ENCODE peak calls at places on chromosomes 4 and X, in seven cellular contexts. Q is effector memory CD8-positive, alpha-beta T cell; N is HuH-7.5; E is uterus; Z is activated CD8-positive, alpha-beta memory T cell treated with anti-CD3 and anti-CD28 coated beads for 24 hours; U is amygdala; O is anterior cingulate cortex. D is an unnamed sample.

GRCh38 chrX:48021026-48021900 is 14.5 kb downstream of the SPACA5 start:
- DNase-seq in Q (peak; percentile 80), N (peak; percentile 37), E (peak; percentile 74), Z (peak; percentile 91), U (peak; percentile 5), O (peak; percentile 41), D (peak; percentile 88)

GRCh38 chr4:132445386-132445785 is 703.7 kb upstream of the PCDH10 start:
- DNase-seq in Q (no peak), N (peak; percentile 1), E (no peak), Z (no peak), U (no peak), O (no peak), D (no peak)

GRCh38 chrX:119763175-119763574 is 4.8 kb downstream of the SOWAHD start:
- DNase-seq in Q (no peak), N (no peak), E (no peak), Z (no peak), U (no peak), O (no peak), D (peak; percentile 75)

GRCh38 chr4:122050836-122051235 is 99.0 kb upstream of the TRPC3 start:
- DNase-seq in Q (no peak), N (no peak), E (no peak), Z (no peak), U (no peak), O (no peak), D (no peak)

GRCh38 chrX:25523574-25523973 is 507.8 kb upstream of the ARX start:
- DNase-seq in Q (no peak), N (peak; percentile 8), E (no peak), Z (no peak), U (no peak), O (peak; percentile 0), D (no peak)

GRCh38 chr4:7192252-7193039 is at the start of gene SORCS2:
- DNase-seq in Q (peak; percentile 52), N (peak; percentile 85), E (peak; percentile 80), Z (peak; percentile 73), U (peak; percentile 53), O (no peak), D (peak; percentile 57)

GRCh38 chr4:152090543-152090942 is 329.7 kb upstream of the GATB start:
- DNase-seq in Q (no peak), N (no peak), E (no peak), Z (peak; percentile 57), U (no peak), O (no peak), D (peak; percentile 77)

GRCh38 chr4:25095756-25096552 is 64.3 kb downstream of the SEPSECS start:
- DNase-seq in Q (no peak), N (no peak), E (no peak), Z (no peak), U (no peak), O (no peak), D (no peak)

GRCh38 chr4:1872918-1873269 is 1.7 kb downstream of the NSD2 start:
- DNase-seq in Q (no peak), N (no peak), E (no peak), Z (no peak), U (no peak), O (no peak), D (peak; percentile 68)

GRCh38 chr4:40185830-40186664 is 10.8 kb upstream of the RHOH start:
- DNase-seq in Q (no peak), N (no peak), E (no peak), Z (no peak), U (no peak), O (no peak), D (no peak)

GRCh38 chrX:69060631-69061408 is 104.4 kb downstream of the PJA1 start:
- DNase-seq in Q (no peak), N (no peak), E (peak; percentile 41), Z (peak; percentile 45), U (no peak), O (no peak), D (peak; percentile 34)

GRCh38 chr4:53315300-53315699 is 50.6 kb downstream of the SCFD2 start:
- DNase-seq in Q (peak; percentile 1), N (no peak), E (no peak), Z (no peak), U (no peak), O (no peak), D (peak; percentile 8)

GRCh38 chr4:105306820-105307219 is 160.1 kb downstream of the TET2 start:
- DNase-seq in Q (no peak), N (no peak), E (no peak), Z (no peak), U (no peak), O (no peak), D (no peak)

GRCh38 chr4:83852085-83852451 is 316.2 kb downstream of the GPAT3 start:
- DNase-seq in Q (no peak), N (no peak), E (no peak), Z (no peak), U (no peak), O (no peak), D (peak; percentile 58)

GRCh38 chr4:7803992-7804758 is 135.5 kb downstream of the AFAP1 start:
- DNase-seq in Q (peak; percentile 80), N (peak; percentile 73), E (peak; percentile 87), Z (peak; percentile 93), U (peak; percentile 56), O (peak; percentile 64), D (peak; percentile 57)

GRCh38 chrX:11111038-11111851 is at the start of gene HCCS:
- DNase-seq in Q (peak; percentile 80), N (peak; percentile 37), E (peak; percentile 84), Z (peak; percentile 88), U (peak; percentile 46), O (peak; percentile 67), D (peak; percentile 89)

GRCh38 chr4:37822220-37822619 is 4.3 kb upstream of the PGM2 start:
- DNase-seq in Q (no peak), N (no peak), E (no peak), Z (no peak), U (no peak), O (no peak), D (no peak)

GRCh38 chr4:163688856-163689255 is 194.4 kb downstream of the TMA16 start:
- DNase-seq in Q (no peak), N (no peak), E (no peak), Z (no peak), U (no peak), O (no peak), D (no peak)

GRCh38 chr4:72119946-72120345 is 88.1 kb downstream of the NPFFR2 start:
- DNase-seq in Q (no peak), N (no peak), E (no peak), Z (no peak), U (no peak), O (no peak), D (no peak)

GRCh38 chr4:56315041-56315440 is 72.2 kb downstream of the AASDH start:
- DNase-seq in Q (no peak), N (no peak), E (no peak), Z (peak; percentile 19), U (no peak), O (no peak), D (no peak)

GRCh38 chr4:158722291-158722916 is 792 bp downstream of the PPID start:
- DNase-seq in Q (peak; percentile 12), N (no peak), E (no peak), Z (peak; percentile 66), U (no peak), O (no peak), D (peak; percentile 31)

GRCh38 chr4:55170462-55170861 is 45.1 kb upstream of the KDR start:
- DNase-seq in Q (no peak), N (no peak), E (no peak), Z (no peak), U (no peak), O (no peak), D (no peak)

GRCh38 chr4:184306949-184307348 is 89.3 kb upstream of the ENPP6 start:
- DNase-seq in Q (no peak), N (no peak), E (no peak), Z (no peak), U (no peak), O (no peak), D (peak; percentile 9)

GRCh38 chr4:1502501-1502886 is 96.3 kb upstream of the NKX1-1 start:
- DNase-seq in Q (no peak), N (no peak), E (peak; percentile 8), Z (no peak), U (no peak), O (no peak), D (no peak)

GRCh38 chr4:141524116-141524515 is 112.3 kb upstream of the IL15 start:
- DNase-seq in Q (no peak), N (no peak), E (no peak), Z (no peak), U (no peak), O (no peak), D (no peak)

GRCh38 chr4:170849969-170850368 is 760.2 kb upstream of the AADAT start:
- DNase-seq in Q (no peak), N (no peak), E (no peak), Z (no peak), U (no peak), O (no peak), D (no peak)

GRCh38 chr4:66169341-66169740 is 499.1 kb upstream of the EPHA5 start:
- DNase-seq in Q (no peak), N (no peak), E (no peak), Z (no peak), U (no peak), O (no peak), D (no peak)

GRCh38 chr4:16078195-16078756 is 5.5 kb downstream of the PROM1 start:
- DNase-seq in Q (no peak), N (no peak), E (no peak), Z (no peak), U (no peak), O (no peak), D (no peak)

GRCh38 chr4:156169011-156169410 is 215.3 kb upstream of the CTSO start:
- DNase-seq in Q (no peak), N (peak; percentile 7), E (peak; percentile 58), Z (no peak), U (no peak), O (no peak), D (peak; percentile 92)

GRCh38 chr4:83124079-83124780 is 9.7 kb upstream of the PLAC8 start:
- DNase-seq in Q (no peak), N (no peak), E (no peak), Z (no peak), U (no peak), O (no peak), D (no peak)

GRCh38 chr4:41135761-41136160 is 78.6 kb downstream of the APBB2 start:
- DNase-seq in Q (no peak), N (no peak), E (no peak), Z (no peak), U (no peak), O (no peak), D (no peak)

GRCh38 chrX:96889726-96890125 is 6.0 kb downstream of the RPA4 start:
- DNase-seq in Q (no peak), N (no peak), E (no peak), Z (no peak), U (no peak), O (no peak), D (peak; percentile 0)

GRCh38 chr4:4824232-4824631 is 35.2 kb upstream of the MSX1 start:
- DNase-seq in Q (no peak), N (no peak), E (no peak), Z (no peak), U (no peak), O (no peak), D (no peak)

GRCh38 chrX:110082156-110082555 is 79.2 kb downstream of the TMEM164 start:
- DNase-seq in Q (no peak), N (no peak), E (no peak), Z (no peak), U (no peak), O (no peak), D (peak; percentile 77)

GRCh38 chr4:189613202-189613601 is 327.5 kb upstream of the FRG1 start:
- DNase-seq in Q (no peak), N (no peak), E (no peak), Z (no peak), U (no peak), O (no peak), D (no peak)

GRCh38 chr4:146791439-146791838 is 152.7 kb downstream of the POU4F2 start:
- DNase-seq in Q (no peak), N (no peak), E (no peak), Z (no peak), U (no peak), O (no peak), D (no peak)

GRCh38 chr4:118849867-118850812 is 14.2 kb upstream of the SEC24D start:
- DNase-seq in Q (peak; percentile 12), N (no peak), E (no peak), Z (peak; percentile 57), U (no peak), O (no peak), D (peak; percentile 41)

GRCh38 chr4:139795476-139795875 is 129.9 kb downstream of the MGST2 start:
- DNase-seq in Q (no peak), N (no peak), E (no peak), Z (no peak), U (no peak), O (no peak), D (no peak)

D was measured in RPMI7951.